ENCODE peak calls at places on chromosomes 16 and 17, in four cellular contexts. One of them, this sample, is unnamed.

GRCh38 chr17:44970136-44970737 is 2.1 kb upstream of the C1QL1 start:
- DNase-seq in HCT116: no peak
- DNase-seq in nephron progenitor cell: peak
- DNase-seq in activated naive CD4-positive, alpha-beta T cell: no peak
- DNase-seq in this sample: no peak

GRCh38 chr16:54233626-54234025 is 53.0 kb downstream of the IRX3 start:
- DNase-seq in activated naive CD4-positive, alpha-beta T cell: no peak
- DNase-seq in HCT116: no peak
- DNase-seq in nephron progenitor cell: no peak
- DNase-seq in this sample: no peak

GRCh38 chr16:85614338-85615013 is 1.4 kb downstream of the GSE1 start:
- DNase-seq in nephron progenitor cell: no peak
- DNase-seq in HCT116: no peak
- DNase-seq in activated naive CD4-positive, alpha-beta T cell: no peak
- DNase-seq in this sample: no peak

GRCh38 chr16:49608801-49609200 is 235.2 kb downstream of the C16orf78 start:
- DNase-seq in HCT116: peak
- DNase-seq in nephron progenitor cell: no peak
- DNase-seq in activated naive CD4-positive, alpha-beta T cell: no peak
- DNase-seq in this sample: peak

GRCh38 chr17:32671891-32672290 is 185.1 kb downstream of the CDK5R1 start:
- DNase-seq in activated naive CD4-positive, alpha-beta T cell: no peak
- DNase-seq in HCT116: no peak
- DNase-seq in nephron progenitor cell: no peak
- DNase-seq in this sample: peak

GRCh38 chr16:58733248-58733670 is 857 bp downstream of the GOT2 start:
- DNase-seq in activated naive CD4-positive, alpha-beta T cell: no peak
- DNase-seq in nephron progenitor cell: peak
- DNase-seq in HCT116: no peak
- DNase-seq in this sample: no peak

GRCh38 chr17:17547210-17547764 is 44.2 kb downstream of the PEMT start:
- DNase-seq in HCT116: no peak
- DNase-seq in nephron progenitor cell: no peak
- DNase-seq in activated naive CD4-positive, alpha-beta T cell: no peak
- DNase-seq in this sample: no peak

GRCh38 chr16:78461496-78461938 is 362.1 kb downstream of the WWOX start:
- DNase-seq in nephron progenitor cell: peak
- DNase-seq in HCT116: no peak
- DNase-seq in activated naive CD4-positive, alpha-beta T cell: no peak
- DNase-seq in this sample: no peak

GRCh38 chr17:78557598-78558039 is 19.6 kb downstream of the DNAH17 start:
- DNase-seq in activated naive CD4-positive, alpha-beta T cell: no peak
- DNase-seq in nephron progenitor cell: no peak
- DNase-seq in HCT116: no peak
- DNase-seq in this sample: no peak

GRCh38 chr17:45229681-45230409 is 8.2 kb downstream of the FMNL1 start:
- DNase-seq in nephron progenitor cell: no peak
- DNase-seq in HCT116: no peak
- DNase-seq in activated naive CD4-positive, alpha-beta T cell: no peak
- DNase-seq in this sample: no peak

GRCh38 chr16:66536525-66536924 is 13.4 kb downstream of the TK2 start:
- DNase-seq in nephron progenitor cell: no peak
- DNase-seq in HCT116: no peak
- DNase-seq in activated naive CD4-positive, alpha-beta T cell: no peak
- DNase-seq in this sample: no peak

GRCh38 chr17:47987240-47987835 is 16.4 kb downstream of the CDK5RAP3 start:
- DNase-seq in HCT116: no peak
- DNase-seq in nephron progenitor cell: peak
- DNase-seq in activated naive CD4-positive, alpha-beta T cell: no peak
- DNase-seq in this sample: peak

GRCh38 chr17:65755799-65756198 is 194.4 kb upstream of the AXIN2 start:
- DNase-seq in nephron progenitor cell: no peak
- DNase-seq in activated naive CD4-positive, alpha-beta T cell: no peak
- DNase-seq in HCT116: no peak
- DNase-seq in this sample: no peak